ENCODE peak calls at places on chromosomes 5 and 9, in seven cellular contexts. J is heart left ventricle, V is lower leg skin, U is vagina, G is K562, I is IMR-90, M is Peyer's patch. S is an unnamed sample.

GRCh38 chr9:128190516-128191405 is 611 bp downstream of the CIZ1 start:
- DNase-seq in M (no peak), G (peak), V (no peak), U (no peak), I (no peak), J (peak), S (no peak)

GRCh38 chr5:98599016-98599415 is 174.4 kb upstream of the RGMB start:
- DNase-seq in G (no peak), M (no peak), U (no peak), J (no peak), I (peak), V (no peak), S (no peak)

GRCh38 chr9:113955076-113955752 is 79.1 kb downstream of the ZNF618 start:
- DNase-seq in M (no peak), G (no peak), U (no peak), I (peak), J (no peak), V (peak), S (no peak)

GRCh38 chr5:378301-378891 is 56.9 kb downstream of the AHRR start:
- DNase-seq in M (no peak), I (peak), U (no peak), G (no peak), J (no peak), V (peak), S (no peak)

GRCh38 chr5:142618125-142618524 is 67.8 kb downstream of the FGF1 start:
- DNase-seq in M (no peak), V (no peak), U (no peak), I (peak), J (no peak), G (no peak), S (no peak)

GRCh38 chr5:149581931-149582768 is 852 bp downstream of the ARHGEF37 start:
- DNase-seq in M (peak), V (no peak), G (no peak), U (no peak), J (peak), I (no peak), S (peak)

GRCh38 chr5:180825768-180826525 is 23.3 kb upstream of the MGAT1 start:
- DNase-seq in J (peak), M (no peak), I (peak), G (no peak), V (peak), U (no peak), S (no peak)

GRCh38 chr5:369151-369939 is 47.8 kb downstream of the AHRR start:
- DNase-seq in M (peak), V (peak), I (peak), J (peak), G (no peak), U (peak), S (no peak)

GRCh38 chr5:127647361-127647958 is 1.4 kb upstream of the CTXN3 start:
- DNase-seq in G (no peak), I (no peak), U (no peak), V (no peak), M (no peak), J (no peak), S (no peak)

DNA sequence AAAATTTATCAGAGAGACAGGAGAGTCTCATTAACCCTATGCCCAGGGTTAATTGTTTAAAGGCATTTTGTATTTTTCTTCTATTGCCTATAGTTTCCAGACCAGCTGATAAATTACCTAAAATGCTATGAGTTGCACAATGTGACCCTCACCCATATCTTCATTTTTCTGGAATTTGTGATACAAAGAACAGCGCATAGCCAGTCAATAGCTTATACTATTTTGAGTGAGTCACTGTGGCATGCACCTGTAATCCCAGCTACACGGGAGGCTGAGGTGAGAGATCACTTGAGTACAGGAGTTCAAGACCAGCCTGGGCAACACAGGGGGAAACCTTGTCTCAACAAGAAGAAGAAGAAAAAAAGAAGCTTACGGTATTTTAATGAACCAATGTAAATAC is 2.8 kb downstream of the C9orf153 start:
- DNase-seq in M (no peak), J (no peak), I (no peak), U (no peak), V (no peak), G (no peak), S (no peak)
- TF ChIP-seq POLR2A in M (no peak), J (no peak), I (no peak), U (no peak), V (no peak), G (no peak), S (no peak)

GRCh38 chr5:131637694-131638093 is 2.7 kb upstream of the RAPGEF6 start:
- DNase-seq in G (no peak), M (no peak), I (no peak), J (no peak), V (no peak), U (no peak), S (peak)

GRCh38 chr5:131634666-131634995 is 398 bp downstream of the RAPGEF6 start:
- DNase-seq in J (no peak), I (peak), U (no peak), V (peak), G (no peak), M (no peak), S (peak)

GRCh38 chr5:131635755-131636479 is 888 bp upstream of the RAPGEF6 start:
- DNase-seq in G (no peak), M (no peak), U (no peak), J (no peak), I (no peak), V (no peak), S (peak)

GRCh38 chr5:131633830-131634229 is 1.2 kb downstream of the RAPGEF6 start:
- DNase-seq in V (no peak), G (no peak), J (no peak), I (no peak), M (no peak), U (no peak), S (peak)

DNA sequence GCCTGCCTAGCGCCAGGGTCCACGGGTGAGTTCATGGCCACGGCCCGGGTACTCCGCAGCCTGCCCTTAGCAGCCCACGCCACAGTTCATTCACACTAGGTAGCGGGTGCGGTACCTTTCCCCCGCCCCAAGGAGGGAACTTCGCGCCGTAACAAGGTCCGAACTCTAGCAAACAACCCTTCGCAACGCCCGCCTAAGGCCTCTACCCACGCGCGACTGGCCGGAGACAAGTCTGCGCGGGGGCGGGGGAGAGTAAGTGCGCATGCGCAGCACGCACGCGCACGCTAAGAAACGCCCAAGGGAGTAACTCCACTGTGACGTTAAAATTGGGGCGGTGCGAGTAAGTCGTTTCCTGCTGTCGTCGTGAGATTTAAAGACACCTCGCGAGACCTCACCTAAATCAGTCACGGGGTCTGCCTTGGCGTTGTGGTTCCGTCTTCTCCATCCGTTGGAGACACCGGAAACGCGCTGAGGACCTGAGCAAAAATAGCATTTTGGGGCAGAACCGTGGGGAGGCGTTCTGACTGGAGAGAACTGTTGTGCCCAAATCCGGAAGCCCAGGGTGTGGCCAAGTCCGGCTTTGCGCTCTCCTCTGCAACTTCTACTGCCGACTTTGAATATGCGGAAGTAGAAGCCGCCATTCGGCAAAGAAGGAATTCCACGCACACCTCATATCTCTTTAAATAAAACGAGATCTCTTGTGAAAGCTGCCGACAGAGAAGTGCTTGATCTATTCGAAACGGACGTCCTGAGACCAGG is at the start of gene RAPGEF6:
- DNase-seq in I (peak), J (peak), V (peak), G (peak), U (peak), M (peak), S (peak)
- TF ChIP-seq POLR2A in I (peak), J (no peak), V (no peak), G (peak), U (no peak), M (peak), S (peak)

GRCh38 chr9:129225815-129226214 is 47.8 kb upstream of the IER5L start:
- DNase-seq in U (no peak), I (peak), J (peak), V (no peak), M (peak), G (peak), S (no peak)
- TF ChIP-seq POLR2A in U (no peak), I (no peak), J (no peak), V (no peak), M (no peak), G (no peak), S (no peak)

DNA sequence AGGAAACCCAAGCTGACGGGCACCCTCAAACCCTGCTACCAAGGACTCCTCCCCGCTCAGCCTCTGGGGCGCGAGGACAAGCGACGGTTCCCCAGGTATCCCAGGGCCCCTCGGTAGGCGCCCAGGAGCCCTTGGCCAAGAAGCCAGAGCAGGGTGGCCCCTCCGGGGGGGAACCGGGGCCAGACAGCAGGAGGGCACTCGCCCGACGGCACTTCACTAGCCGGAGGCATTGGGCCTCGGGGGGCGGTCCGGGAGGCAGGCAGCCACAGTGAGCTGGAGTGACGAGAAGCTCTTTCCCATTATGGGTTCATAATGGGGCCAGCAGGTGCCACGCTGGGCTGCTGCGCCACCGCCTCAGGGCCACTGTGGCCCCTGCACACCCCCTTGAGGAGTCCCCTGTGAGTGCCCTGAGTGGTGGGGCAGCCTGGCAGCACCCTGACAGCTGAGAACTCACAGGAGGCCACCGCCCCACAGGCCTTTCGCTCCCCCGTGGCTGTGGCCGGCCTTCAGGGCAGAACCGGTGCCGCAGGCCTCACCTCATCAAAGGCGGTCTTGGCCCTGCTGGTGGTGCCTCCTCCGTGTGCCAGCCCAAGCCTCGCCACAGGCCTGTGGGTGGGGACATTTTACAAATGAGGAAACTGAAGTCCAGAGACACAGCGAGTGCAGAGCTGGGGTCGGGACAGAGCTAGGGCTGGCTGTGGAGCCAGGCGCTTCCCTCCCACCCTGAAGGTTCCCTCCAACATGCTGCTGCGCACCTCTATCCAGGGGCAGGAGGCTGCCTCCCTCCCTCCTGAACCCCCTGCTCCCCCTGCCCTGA is 68.7 kb downstream of the PSMB7 start:
- DNase-seq in U (no peak), M (peak), I (no peak), J (no peak), V (no peak), G (no peak), S (no peak)
- TF ChIP-seq POLR2A in U (no peak), M (no peak), I (no peak), J (no peak), V (no peak), G (no peak), S (no peak)

GRCh38 chr9:76905984-76906861 is at the start of gene PRUNE2:
- DNase-seq in M (peak), I (peak), G (no peak), U (no peak), V (no peak), J (peak), S (peak)
- TF ChIP-seq POLR2A in M (peak), I (no peak), G (no peak), U (no peak), V (no peak), J (no peak), S (no peak)

GRCh38 chr9:19116391-19116790 is 10.9 kb downstream of the PLIN2 start:
- DNase-seq in U (no peak), M (no peak), G (no peak), I (peak), J (peak), V (peak), S (peak)

GRCh38 chr9:19119241-19119640 is 8.1 kb downstream of the PLIN2 start:
- DNase-seq in G (no peak), M (no peak), V (no peak), U (no peak), J (no peak), I (no peak), S (no peak)

GRCh38 chr9:19114680-19115270 is 12.1 kb upstream of the HAUS6 start:
- DNase-seq in J (no peak), G (no peak), I (peak), V (no peak), U (no peak), M (no peak), S (no peak)

GRCh38 chr9:19119801-19120440 is 7.4 kb downstream of the PLIN2 start:
- DNase-seq in M (no peak), U (no peak), J (no peak), I (no peak), G (no peak), V (no peak), S (no peak)

DNA sequence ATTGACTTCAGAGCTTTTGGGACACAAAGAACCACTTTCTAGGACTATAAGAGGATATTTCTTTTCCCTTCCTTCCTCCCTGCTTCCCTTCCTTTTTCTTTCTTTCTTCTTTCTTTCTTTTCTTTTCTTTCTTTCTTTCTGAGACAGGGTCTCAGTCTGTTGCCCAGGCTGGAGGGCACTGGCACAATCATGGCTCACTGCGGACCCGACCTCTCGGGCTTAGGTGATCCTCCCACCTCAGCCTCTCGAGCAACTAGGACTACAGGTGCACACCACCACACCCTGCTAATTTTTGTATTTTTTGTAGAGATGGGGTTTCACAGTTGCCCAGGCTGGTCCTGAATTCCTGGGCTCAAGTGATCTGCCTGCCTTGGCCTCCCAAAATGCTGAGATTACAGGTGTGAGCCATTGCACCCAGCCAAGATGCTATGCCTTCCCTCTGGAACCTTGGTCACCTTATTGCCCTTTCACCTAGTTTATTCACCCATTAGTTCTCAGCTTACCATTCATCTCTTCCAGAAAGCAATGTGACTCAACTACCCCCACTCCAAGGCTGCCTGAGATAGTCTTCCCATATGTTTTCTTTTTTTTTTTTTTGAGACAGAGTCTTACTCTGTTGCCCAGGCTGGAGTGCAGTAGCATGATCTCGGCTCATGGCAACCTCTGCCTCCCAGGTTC is 10.1 kb downstream of the PLIN2 start:
- DNase-seq in J (no peak), G (no peak), I (no peak), V (no peak), M (no peak), U (no peak), S (no peak)
- TF ChIP-seq POLR2A in J (no peak), G (no peak), I (no peak), V (no peak), M (no peak), U (no peak), S (no peak)

GRCh38 chr9:109304350-109304749 is 16.5 kb downstream of the EPB41L4B start:
- DNase-seq in J (no peak), V (no peak), M (no peak), I (no peak), G (no peak), U (no peak), S (no peak)
- TF ChIP-seq POLR2A in J (no peak), V (no peak), M (peak), I (no peak), G (no peak), U (no peak), S (no peak)

DNA sequence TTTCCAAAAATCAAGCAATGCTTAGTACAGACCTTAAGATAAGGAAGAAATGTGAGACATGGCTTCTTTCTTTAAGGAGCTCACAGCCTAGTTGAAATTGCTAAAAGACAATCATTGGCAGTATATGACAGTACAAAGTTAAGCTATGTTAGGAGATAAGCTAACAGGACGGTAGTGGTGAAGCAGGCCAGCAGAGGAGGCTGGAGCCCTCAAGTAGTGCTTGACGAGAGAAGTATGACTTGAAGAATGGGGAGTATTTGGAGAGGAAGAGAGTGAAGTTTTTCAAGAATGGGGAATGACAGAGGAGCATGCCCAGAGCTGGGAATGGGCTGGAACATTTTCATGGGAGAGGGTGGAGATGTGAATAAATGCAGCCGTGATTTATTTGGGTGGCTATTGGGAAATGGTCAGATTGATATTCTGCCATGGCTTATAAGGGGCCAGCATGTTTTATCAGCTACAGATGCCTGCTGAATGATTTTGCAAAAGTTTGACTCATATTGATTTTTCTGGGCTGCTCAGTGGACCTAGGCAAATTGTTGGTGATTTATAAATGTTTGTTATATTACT is 43.7 kb downstream of the LURAP1L start:
- DNase-seq in J (no peak), G (no peak), V (peak), M (peak), I (peak), U (no peak), S (no peak)
- TF ChIP-seq POLR2A in J (no peak), G (no peak), V (no peak), M (no peak), I (no peak), U (no peak), S (no peak)

DNA sequence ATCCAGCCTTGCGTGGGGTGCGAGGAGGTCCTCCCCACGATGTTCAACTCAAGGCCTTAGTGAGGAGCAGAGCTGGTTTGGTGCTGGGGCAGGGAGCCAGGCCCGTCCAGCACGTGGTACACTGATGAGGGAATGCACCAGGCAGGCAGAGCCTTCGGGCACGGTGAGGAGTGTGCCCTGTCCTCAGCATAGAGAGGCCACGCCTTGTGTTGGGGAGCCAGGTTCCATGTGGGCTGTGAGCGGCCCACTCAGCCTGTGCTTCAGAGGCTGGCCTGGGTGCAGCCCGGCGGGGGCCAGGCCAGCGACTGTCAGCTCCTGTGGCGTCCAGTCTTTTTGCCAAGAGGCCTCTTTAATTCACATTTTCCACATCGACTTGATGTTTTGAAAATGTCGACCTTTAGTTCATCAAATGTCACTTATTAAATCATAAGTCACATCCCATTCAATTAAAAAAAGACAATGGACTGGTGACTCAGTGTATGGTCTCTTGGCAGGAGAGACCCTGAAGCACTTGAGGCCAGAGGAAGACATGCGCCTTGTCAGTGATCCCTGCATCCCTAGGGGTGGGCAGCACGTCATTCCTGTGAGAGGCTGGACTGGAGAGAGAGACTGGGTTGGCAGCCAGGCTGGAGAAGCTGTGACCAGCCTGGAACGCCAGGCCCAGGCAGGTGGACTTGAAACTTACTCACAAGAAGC is 21.7 kb downstream of the ERGIC1 start:
- DNase-seq in J (peak), I (no peak), U (no peak), M (no peak), G (no peak), V (peak), S (no peak)
- TF ChIP-seq POLR2A in J (no peak), I (no peak), U (no peak), M (no peak), G (no peak), V (no peak), S (no peak)

GRCh38 chr5:171295299-171295698 is 13.7 kb upstream of the TLX3 start:
- DNase-seq in U (no peak), G (no peak), J (no peak), I (peak), V (no peak), M (no peak), S (no peak)

GRCh38 chr5:171299851-171300250 is 9.2 kb upstream of the TLX3 start:
- DNase-seq in U (no peak), V (no peak), I (peak), J (no peak), M (no peak), G (no peak), S (no peak)

GRCh38 chr5:171300358-171300757 is 8.7 kb upstream of the TLX3 start:
- DNase-seq in U (no peak), G (no peak), J (no peak), I (no peak), M (no peak), V (no peak), S (no peak)

GRCh38 chr5:171295801-171296200 is 13.2 kb upstream of the TLX3 start:
- DNase-seq in U (no peak), G (no peak), I (no peak), V (no peak), M (no peak), J (no peak), S (no peak)

DNA sequence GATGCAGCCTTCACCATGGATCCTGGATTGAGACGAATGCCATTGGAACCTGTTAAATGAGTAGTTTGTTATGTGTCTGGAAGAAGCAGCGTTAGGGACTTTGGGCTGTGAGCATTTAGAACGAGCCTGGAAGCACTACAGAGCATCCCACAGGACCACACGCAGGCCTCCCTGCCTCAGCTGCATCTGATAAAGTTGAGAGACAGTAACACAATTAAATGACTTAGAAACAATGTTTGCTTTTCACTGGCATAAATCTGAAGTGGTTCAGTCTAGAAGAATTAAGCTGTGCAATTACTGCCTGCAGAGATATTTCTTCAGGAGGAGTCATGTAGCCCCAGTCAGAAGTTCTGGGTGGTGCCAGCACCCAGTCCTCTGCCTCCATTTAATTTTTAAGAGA is 9.8 kb upstream of the TLX3 start:
- DNase-seq in U (no peak), G (no peak), V (no peak), I (no peak), M (no peak), J (no peak), S (no peak)
- TF ChIP-seq POLR2A in U (no peak), G (no peak), V (no peak), I (no peak), M (no peak), J (no peak), S (no peak)